ENCODE peak calls at places on chromosomes 4 and X, in eight cellular contexts. P is tibial artery, G is mesenchymal stem cell, S is cardiac fibroblast, E is cardiac muscle cell, X is BE2C, B is coronary artery, V is fibroblast of pulmonary artery. J is an unnamed sample.

GRCh38 chr4:141654098-141654497 is 17.7 kb downstream of the IL15 start:
- DNase-seq in B (no peak), V (peak), P (no peak), X (peak), S (peak), G (peak), E (peak), J (peak)

GRCh38 chrX:44946771-44947170 is 73.8 kb downstream of the KDM6A start:
- DNase-seq in V (peak), S (peak), X (no peak), G (no peak), E (no peak), P (no peak), B (no peak), J (peak)

GRCh38 chr4:93396274-93396673 is 432.3 kb upstream of the ATOH1 start:
- DNase-seq in G (peak), V (peak), E (no peak), X (no peak), B (no peak), P (no peak), S (peak), J (no peak)

GRCh38 chr4:122876456-122876855 is 45.9 kb downstream of the NUDT6 start:
- DNase-seq in S (peak), E (no peak), V (no peak), X (no peak), P (no peak), B (no peak), G (no peak), J (no peak)

GRCh38 chr4:89410687-89411086 is 103.1 kb upstream of the GPRIN3 start:
- DNase-seq in P (no peak), G (peak), X (no peak), V (peak), E (peak), S (peak), B (no peak), J (peak)

GRCh38 chr4:136036744-136037143 is 1495.5 kb downstream of the PCDH18 start:
- DNase-seq in B (no peak), P (no peak), S (peak), V (peak), E (no peak), G (peak), X (no peak), J (no peak)

GRCh38 chrX:144275826-144276225 is 392.0 kb downstream of the UBE2NL start:
- DNase-seq in G (no peak), B (no peak), V (no peak), X (no peak), P (no peak), E (no peak), S (no peak), J (no peak)

GRCh38 chrX:135520022-135520552 is 373 bp upstream of the INTS6L start:
- DNase-seq in B (no peak), P (no peak), E (peak), S (peak), V (peak), G (peak), X (no peak), J (no peak)

GRCh38 chr4:6327220-6327917 is 57.7 kb downstream of the WFS1 start:
- DNase-seq in V (peak), G (peak), X (peak), S (peak), E (peak), B (peak), P (peak), J (peak)

GRCh38 chr4:154741877-154742851 is 1.6 kb upstream of the LRAT start:
- DNase-seq in G (no peak), B (no peak), P (no peak), V (peak), E (peak), X (no peak), S (peak), J (no peak)

GRCh38 chr4:87382116-87382515 is 8.9 kb downstream of the HSD17B11 start:
- DNase-seq in B (no peak), V (no peak), X (no peak), G (no peak), E (no peak), P (no peak), S (no peak), J (no peak)

GRCh38 chrX:66046612-66047235 is 6.8 kb upstream of the VSIG4 start:
- DNase-seq in B (no peak), G (no peak), X (no peak), S (no peak), E (no peak), V (no peak), P (no peak), J (no peak)

GRCh38 chrX:24425806-24426205 is 39.3 kb upstream of the PDK3 start:
- DNase-seq in V (no peak), G (no peak), P (no peak), X (no peak), S (no peak), B (no peak), E (no peak), J (no peak)

GRCh38 chr4:92299152-92299551 is 4.6 kb upstream of the GRID2 start:
- DNase-seq in V (peak), X (no peak), E (no peak), B (no peak), P (no peak), S (peak), G (no peak), J (no peak)

GRCh38 chr4:158169931-158170690 is 2.7 kb downstream of the GASK1B start:
- DNase-seq in G (peak), B (no peak), E (no peak), S (peak), X (peak), P (no peak), V (peak), J (peak)

GRCh38 chr4:40984051-40984450 is 230.3 kb downstream of the APBB2 start:
- DNase-seq in P (no peak), V (no peak), X (no peak), E (no peak), B (no peak), G (no peak), S (no peak), J (no peak)

GRCh38 chrX:150762258-150762867 is 69.2 kb downstream of the MTMR1 start:
- DNase-seq in P (no peak), E (no peak), V (no peak), G (no peak), X (no peak), S (no peak), B (no peak), J (no peak)

GRCh38 chrX:53048169-53049126 is at the start of gene GPR173:
- DNase-seq in V (peak), G (peak), X (peak), E (peak), P (peak), S (peak), B (peak), J (peak)

GRCh38 chrX:41302293-41302868 is 31.6 kb upstream of the DDX3X start:
- DNase-seq in B (no peak), X (no peak), P (no peak), G (peak), V (no peak), E (no peak), S (no peak), J (no peak)

GRCh38 chrX:31279359-31279758 is 207.5 kb upstream of the FTHL17 start:
- DNase-seq in S (peak), P (no peak), G (peak), E (no peak), V (peak), B (no peak), X (peak), J (peak)

GRCh38 chrX:113726466-113726865 is 857.4 kb upstream of the HTR2C start:
- DNase-seq in P (no peak), B (no peak), S (no peak), E (no peak), V (no peak), G (no peak), X (no peak), J (no peak)

GRCh38 chrX:113728937-113729336 is 854.9 kb upstream of the HTR2C start:
- DNase-seq in E (no peak), S (no peak), V (no peak), X (no peak), G (no peak), P (no peak), B (no peak), J (no peak)

GRCh38 chrX:113726009-113726408 is 857.9 kb upstream of the HTR2C start:
- DNase-seq in B (no peak), G (no peak), P (no peak), E (no peak), X (no peak), V (no peak), S (no peak), J (no peak)

GRCh38 chrX:113726898-113727297 is 857.0 kb upstream of the HTR2C start:
- DNase-seq in X (no peak), B (no peak), E (no peak), G (peak), S (no peak), P (no peak), V (no peak), J (no peak)
- H3K4me3 ChIP-seq in X (no peak), B (no peak), E (no peak), G (no peak), S (no peak), P (no peak), V (no peak), J (no peak)

DNA sequence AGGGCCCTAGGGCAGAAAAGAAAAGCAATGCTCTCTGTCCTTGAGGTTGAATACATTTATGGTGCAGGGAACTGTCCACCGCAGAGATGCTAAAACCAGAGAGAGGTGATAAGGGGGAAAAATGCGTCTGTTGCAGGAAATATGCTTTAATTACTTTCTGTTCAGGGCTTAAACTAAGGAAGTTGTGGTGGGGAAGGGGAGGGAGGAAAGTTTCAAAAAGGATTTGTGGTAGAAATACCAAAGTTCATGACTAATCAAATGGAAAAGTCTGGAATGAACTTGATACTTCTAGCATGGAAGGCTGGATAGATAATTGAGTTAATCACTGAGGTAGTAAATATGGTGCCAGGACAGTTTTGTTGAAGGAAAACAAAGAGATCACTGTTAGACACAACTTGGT is 99.0 kb downstream of the ASB9 start:
- DNase-seq in B (no peak), P (no peak), G (peak), E (no peak), S (no peak), X (no peak), V (no peak), J (peak)
- H3K4me3 ChIP-seq in B (no peak), P (no peak), G (no peak), E (no peak), S (no peak), X (no peak), V (no peak), J (no peak)

DNA sequence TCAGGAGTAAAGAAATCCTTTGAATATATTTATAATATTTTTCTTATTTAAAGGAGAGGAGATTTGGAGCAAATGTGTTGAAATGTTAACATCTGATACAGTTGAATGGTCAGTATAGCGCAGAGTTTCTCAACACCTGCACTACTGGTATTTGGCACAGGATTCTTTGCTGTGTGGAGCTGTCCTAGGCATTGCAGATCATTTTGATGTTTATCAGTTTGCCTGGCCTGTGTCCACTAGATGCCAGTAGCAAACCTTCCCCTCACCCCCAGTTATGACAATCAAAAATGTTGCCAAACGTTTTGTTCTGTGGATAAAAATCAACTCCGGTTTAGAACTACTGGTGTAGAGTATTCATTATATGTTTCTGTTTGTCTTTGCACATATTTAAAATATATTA is 765.3 kb upstream of the SLIT2 start:
- DNase-seq in E (no peak), P (no peak), V (no peak), B (no peak), G (no peak), S (no peak), X (no peak), J (peak)
- H3K4me3 ChIP-seq in E (no peak), P (no peak), V (no peak), B (no peak), G (no peak), S (no peak), X (no peak), J (no peak)

GRCh38 chr4:38858097-38858420 is 1.4 kb upstream of the TLR6 start:
- DNase-seq in S (no peak), X (no peak), E (no peak), G (no peak), V (no peak), P (no peak), B (no peak), J (no peak)

GRCh38 chr4:38857354-38858096 is 908 bp upstream of the TLR6 start:
- DNase-seq in G (peak), E (no peak), P (peak), S (peak), B (peak), V (peak), X (no peak), J (peak)

GRCh38 chr4:38855466-38855865 is 1.2 kb downstream of the TLR6 start:
- DNase-seq in P (no peak), X (no peak), E (no peak), B (no peak), S (no peak), G (no peak), V (no peak), J (peak)

GRCh38 chr4:38856046-38856445 is 571 bp downstream of the TLR6 start:
- DNase-seq in G (no peak), E (no peak), S (no peak), P (no peak), V (no peak), B (no peak), X (no peak), J (no peak)

GRCh38 chr4:38856524-38857337 is at the start of gene TLR6:
- DNase-seq in V (peak), E (peak), X (peak), G (peak), B (no peak), S (peak), P (peak), J (peak)
- H3K4me3 ChIP-seq in V (peak), E (no peak), X (no peak), G (no peak), B (peak), S (no peak), P (peak), J (peak)

J was measured in SJCRH30.